ENCODE peak calls at places on chromosomes 16 and 17, in eight cellular contexts. C, T, F, J, G, L, U and N are unnamed samples.

GRCh38 chr17:4195306-4195705 is 52.3 kb downstream of the CYB5D2 start:
- DNase-seq in L (no peak), J (no peak), C (no peak), F (no peak), U (no peak), G (peak), T (no peak), N (peak)

GRCh38 chr16:2212362-2213324 is 2.0 kb upstream of the BRICD5 start:
- DNase-seq in G (no peak), F (no peak), J (peak), C (peak), L (no peak), U (no peak), T (peak), N (no peak)

GRCh38 chr16:57637020-57637419 is 8.6 kb downstream of the ADGRG1 start:
- DNase-seq in U (no peak), G (no peak), C (no peak), L (no peak), J (no peak), F (no peak), T (no peak), N (peak)

GRCh38 chr17:65743313-65743665 is 181.8 kb upstream of the AXIN2 start:
- DNase-seq in J (no peak), L (no peak), G (peak), F (no peak), T (peak), C (no peak), U (no peak), N (peak)

GRCh38 chr16:85462405-85463227 is 150.5 kb upstream of the GSE1 start:
- DNase-seq in C (peak), T (no peak), J (peak), U (no peak), F (no peak), L (no peak), G (no peak), N (no peak)

GRCh38 chr16:411576-412265 is 10.0 kb downstream of the DECR2 start:
- DNase-seq in T (no peak), F (no peak), C (no peak), G (no peak), J (no peak), L (no peak), U (no peak), N (no peak)

GRCh38 chr17:40598021-40598927 is 33.0 kb upstream of the CCR7 start:
- DNase-seq in C (peak), J (no peak), U (no peak), G (no peak), F (no peak), T (no peak), L (no peak), N (no peak)

GRCh38 chr16:24499193-24499814 is 40.1 kb upstream of the RBBP6 start:
- DNase-seq in T (peak), U (no peak), L (peak), G (peak), F (no peak), J (no peak), C (peak), N (no peak)

GRCh38 chr16:71709231-71709781 is 15.2 kb downstream of the PHLPP2 start:
- DNase-seq in J (no peak), T (peak), G (peak), L (no peak), C (no peak), F (no peak), U (no peak), N (peak)

GRCh38 chr16:53664724-53665345 is 38.8 kb downstream of the RPGRIP1L start:
- DNase-seq in J (no peak), U (no peak), T (no peak), G (peak), L (no peak), C (no peak), F (no peak), N (peak)

GRCh38 chr17:76704799-76705198 is 6.0 kb downstream of the MXRA7 start:
- DNase-seq in L (no peak), T (no peak), G (no peak), C (no peak), F (no peak), U (no peak), J (no peak), N (no peak)

GRCh38 chr16:54479546-54479945 is 193.0 kb upstream of the IRX3 start:
- DNase-seq in C (no peak), T (no peak), U (no peak), J (no peak), G (no peak), F (no peak), L (no peak), N (no peak)

GRCh38 chr17:72151565-72152391 is 31.0 kb downstream of the SOX9 start:
- DNase-seq in J (peak), U (no peak), F (no peak), G (peak), L (peak), T (peak), C (peak), N (peak)

GRCh38 chr17:17826340-17826708 is 10.5 kb downstream of the SREBF1 start:
- DNase-seq in F (no peak), U (no peak), J (no peak), G (no peak), L (no peak), C (no peak), T (no peak), N (no peak)

GRCh38 chr16:2475413-2476344 is 752 bp downstream of the TBC1D24 start:
- DNase-seq in J (peak), U (no peak), F (no peak), L (no peak), C (peak), T (no peak), G (no peak), N (no peak)

GRCh38 chr17:40304464-40304863 is 4.5 kb upstream of the RARA start:
- DNase-seq in J (no peak), U (no peak), C (no peak), L (no peak), G (peak), T (no peak), F (no peak), N (peak)

GRCh38 chr17:57908278-57908677 is 46.9 kb downstream of the CUEDC1 start:
- DNase-seq in T (no peak), G (no peak), C (no peak), F (no peak), J (no peak), L (no peak), U (no peak), N (no peak)

GRCh38 chr16:66167564-66168291 is 198.8 kb upstream of the CDH5 start:
- DNase-seq in J (no peak), C (no peak), L (no peak), U (no peak), T (peak), G (peak), F (no peak), N (peak)

GRCh38 chr17:61411114-61411943 is 11.7 kb downstream of the TBX2 start:
- DNase-seq in L (no peak), U (no peak), C (peak), T (peak), J (peak), G (peak), F (peak), N (peak)

GRCh38 chr17:50589112-50589712 is 28.7 kb downstream of the CACNA1G start:
- DNase-seq in T (no peak), F (no peak), C (no peak), L (no peak), U (no peak), J (no peak), G (peak), N (peak)

GRCh38 chr17:71633391-71633849 is 487.4 kb upstream of the SOX9 start:
- DNase-seq in C (no peak), J (no peak), U (no peak), T (peak), G (peak), L (peak), F (no peak), N (peak)

GRCh38 chr16:3946604-3947180 is 66.2 kb upstream of the CREBBP start:
- DNase-seq in C (peak), G (no peak), U (no peak), L (no peak), T (no peak), J (no peak), F (no peak), N (no peak)

GRCh38 chr17:45976755-45977505 is 22.1 kb upstream of the STH start:
- DNase-seq in G (peak), C (no peak), F (no peak), U (no peak), L (no peak), T (no peak), J (no peak), N (peak)

GRCh38 chr16:18788828-18789514 is 1.2 kb downstream of the RPS15A start:
- DNase-seq in L (no peak), J (no peak), C (no peak), U (no peak), G (no peak), T (no peak), F (no peak), N (no peak)

GRCh38 chr17:7133916-7134315 is 19.3 kb upstream of the ASGR2 start:
- DNase-seq in L (no peak), F (no peak), U (no peak), J (no peak), C (no peak), T (no peak), G (no peak), N (no peak)

GRCh38 chr16:58118801-58119508 is 10.2 kb downstream of the CFAP20 start:
- DNase-seq in U (no peak), T (no peak), G (peak), J (no peak), C (no peak), F (no peak), L (no peak), N (no peak)

GRCh38 chr16:90022209-90023077 is 3.2 kb upstream of the DBNDD1 start:
- DNase-seq in T (peak), G (peak), C (peak), F (peak), J (peak), L (peak), U (peak), N (peak)

GRCh38 chr16:81409016-81409556 is 35.5 kb upstream of the CMIP start:
- DNase-seq in C (no peak), J (no peak), F (no peak), G (no peak), T (no peak), L (no peak), U (no peak), N (no peak)

GRCh38 chr17:66777689-66778225 is 57.2 kb upstream of the CACNG5 start:
- DNase-seq in C (peak), L (no peak), U (no peak), J (no peak), G (peak), T (no peak), F (no peak), N (no peak)

GRCh38 chr16:67982011-67982696 is 1.9 kb upstream of the DPEP3 start:
- DNase-seq in J (no peak), U (no peak), C (no peak), G (no peak), F (no peak), L (no peak), T (no peak), N (no peak)

GRCh38 chr16:66278604-66279262 is 87.8 kb upstream of the CDH5 start:
- DNase-seq in U (no peak), C (no peak), J (no peak), G (no peak), T (peak), F (no peak), L (no peak), N (no peak)

GRCh38 chr17:15038656-15039055 is 226.5 kb downstream of the PMP22 start:
- DNase-seq in U (no peak), J (no peak), G (peak), C (no peak), F (no peak), T (peak), L (no peak), N (peak)

DNA sequence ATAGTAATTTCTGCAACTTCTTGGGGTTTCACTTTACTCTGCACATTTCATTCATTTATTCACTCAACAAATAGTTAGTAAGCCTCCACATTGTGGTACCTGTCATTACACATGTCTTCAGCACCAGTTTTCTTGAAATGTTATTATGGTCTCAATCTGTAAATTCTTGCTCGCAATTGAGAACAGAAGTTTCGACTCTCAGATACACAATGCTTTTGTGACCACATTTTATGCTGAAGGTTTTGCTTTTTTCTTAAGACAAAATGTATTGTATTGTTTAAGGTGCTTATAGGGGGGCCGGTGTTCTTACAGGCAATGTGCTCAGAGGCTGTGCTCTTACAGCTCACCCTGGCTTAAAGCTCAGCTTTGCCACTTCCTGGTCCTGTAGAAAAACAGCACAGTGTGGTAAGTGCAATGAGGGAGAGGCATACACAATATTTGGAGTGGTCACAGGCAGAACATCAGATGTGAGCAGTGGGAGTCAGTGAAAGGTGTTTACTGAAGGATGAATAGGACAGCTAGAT is 17.6 kb downstream of the CNTNAP4 start:
- DNase-seq in U (no peak), C (no peak), F (no peak), J (no peak), L (no peak), T (no peak), G (no peak), N (no peak)
- H3K4me3 ChIP-seq in U (no peak), C (no peak), F (no peak), J (no peak), L (no peak), T (no peak), G (no peak), N (no peak)

DNA sequence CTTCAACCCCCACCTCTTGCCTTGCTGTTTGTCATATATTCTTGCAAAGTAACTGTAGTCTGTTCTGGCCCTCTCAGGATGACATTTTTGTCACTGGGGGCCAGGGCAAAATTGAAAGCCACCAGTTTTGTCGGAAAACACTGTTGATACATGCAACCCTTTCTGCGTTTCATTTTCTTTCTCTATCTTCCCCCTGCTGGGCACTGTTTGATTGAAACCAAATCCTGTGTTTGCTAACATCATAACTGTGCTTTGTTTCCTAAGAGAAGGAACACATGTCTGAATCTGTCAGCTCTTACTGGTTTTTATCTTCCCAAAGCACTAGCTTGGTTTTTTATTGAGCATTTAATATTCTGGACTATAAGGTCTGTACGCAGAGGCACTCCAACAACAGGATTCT is 11.7 kb upstream of the CPPED1 start:
- DNase-seq in F (no peak), G (no peak), L (no peak), T (no peak), U (no peak), C (no peak), J (no peak), N (no peak)
- TF ChIP-seq CTCF in F (no peak), G (no peak), L (no peak), T (no peak), U (peak), C (no peak), J (no peak), N (no peak)

GRCh38 chr17:2566056-2566455 is 27.4 kb upstream of the PAFAH1B1 start:
- DNase-seq in L (no peak), F (no peak), G (no peak), C (no peak), T (no peak), J (no peak), U (no peak), N (no peak)

GRCh38 chr17:2571523-2572303 is 21.7 kb upstream of the PAFAH1B1 start:
- DNase-seq in C (no peak), F (no peak), J (no peak), T (no peak), U (no peak), L (no peak), G (no peak), N (no peak)
- H3K27ac ChIP-seq in C (no peak), F (no peak), J (no peak), T (no peak), U (no peak), L (no peak), G (no peak), N (no peak)

GRCh38 chr16:87461466-87461975 is 31.3 kb downstream of the ZCCHC14 start:
- DNase-seq in G (no peak), L (peak), C (peak), F (peak), U (peak), T (peak), J (peak), N (peak)

GRCh38 chr16:87463722-87464690 is 28.8 kb downstream of the ZCCHC14 start:
- DNase-seq in T (peak), F (peak), L (no peak), C (no peak), J (no peak), U (no peak), G (peak), N (no peak)

GRCh38 chr16:87465306-87465705 is 27.5 kb downstream of the ZCCHC14 start:
- DNase-seq in J (peak), C (peak), T (peak), U (peak), G (peak), L (no peak), F (peak), N (peak)

GRCh38 chr16:87466975-87467501 is 25.8 kb downstream of the ZCCHC14 start:
- DNase-seq in F (no peak), G (no peak), U (no peak), L (no peak), T (no peak), J (no peak), C (no peak), N (no peak)

DNA sequence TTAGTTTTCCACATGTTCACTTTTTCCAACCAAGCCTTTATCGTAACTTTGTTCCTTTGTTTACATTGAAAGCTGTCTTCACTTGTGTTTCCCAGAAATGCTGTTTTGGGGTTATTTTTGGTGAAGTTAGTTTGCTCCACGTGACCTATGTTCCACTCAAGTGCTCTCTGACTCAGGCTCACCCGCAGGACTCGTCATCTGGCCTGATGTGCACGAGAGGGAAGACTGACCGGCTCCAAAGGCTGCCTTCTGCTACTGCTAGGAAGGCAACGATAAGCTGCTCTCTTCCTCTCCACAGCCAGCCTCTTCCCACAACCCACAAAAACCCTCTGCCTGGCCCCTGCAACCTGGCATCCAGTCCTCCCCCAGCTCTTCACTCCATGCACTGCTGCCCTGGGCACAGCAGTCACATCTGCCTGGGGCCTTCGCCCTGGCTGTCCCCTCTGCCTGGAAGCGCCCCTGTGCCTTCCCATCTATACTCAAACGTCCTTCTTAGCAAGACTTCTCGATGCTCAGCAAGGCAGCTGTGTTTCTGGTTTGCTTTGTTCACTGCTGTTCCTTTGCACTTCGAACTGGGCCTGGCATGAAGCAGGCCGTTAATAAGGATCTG is 28.0 kb downstream of the ZCCHC14 start:
- DNase-seq in F (peak), T (peak), U (peak), J (peak), C (peak), G (peak), L (no peak), N (peak)
- H3K4me3 ChIP-seq in F (peak), T (peak), U (peak), J (no peak), C (peak), G (no peak), L (no peak), N (peak)

DNA sequence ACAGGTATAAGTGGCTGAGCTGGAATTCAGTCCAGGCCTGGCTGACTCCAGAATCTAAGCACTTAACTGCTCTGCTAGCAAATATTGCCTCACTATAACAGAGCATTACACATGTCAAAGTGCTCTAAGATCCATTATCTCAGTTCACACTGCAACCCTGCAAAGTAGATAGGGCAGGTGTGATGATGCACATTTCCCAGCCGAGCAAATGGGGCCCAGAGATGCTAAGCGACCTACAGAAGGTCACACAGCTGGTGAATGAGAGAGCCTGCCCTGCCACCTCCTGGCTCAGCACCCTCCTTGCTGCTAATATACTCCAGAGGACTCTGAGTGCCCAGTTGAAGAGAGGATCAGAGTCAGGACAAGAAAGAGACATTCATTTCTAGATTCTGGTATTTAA is 73.6 kb upstream of the CCL1 start:
- DNase-seq in T (no peak), G (no peak), F (no peak), J (no peak), U (no peak), L (no peak), C (no peak), N (no peak)
- TF ChIP-seq CTCF in T (no peak), G (no peak), F (no peak), J (no peak), U (no peak), L (no peak), C (no peak), N (no peak)

GRCh38 chr17:81332118-81332834 is 37.2 kb upstream of the SLC38A10 start:
- DNase-seq in C (no peak), T (no peak), F (no peak), J (no peak), G (no peak), U (no peak), L (no peak), N (no peak)

GRCh38 chr17:81330884-81331245 is 35.8 kb upstream of the SLC38A10 start:
- DNase-seq in F (no peak), C (no peak), U (no peak), G (no peak), T (no peak), J (no peak), L (no peak), N (no peak)

GRCh38 chr17:81329927-81330883 is 35.1 kb upstream of the SLC38A10 start:
- DNase-seq in J (no peak), T (peak), F (no peak), G (no peak), L (no peak), C (peak), U (no peak), N (no peak)

GRCh38 chr17:81332949-81333570 is 38.0 kb upstream of the SLC38A10 start:
- DNase-seq in L (no peak), J (no peak), T (no peak), F (no peak), G (no peak), C (no peak), U (no peak), N (no peak)

GRCh38 chr17:81331527-81332043 is 36.5 kb upstream of the SLC38A10 start:
- DNase-seq in C (peak), U (no peak), G (no peak), T (no peak), J (no peak), L (no peak), F (no peak), N (no peak)
- H3K27ac ChIP-seq in C (no peak), U (no peak), G (no peak), T (no peak), J (no peak), L (no peak), F (no peak), N (no peak)

GRCh38 chr16:19885456-19886060 is 910 bp upstream of the GPRC5B start:
- DNase-seq in C (peak), T (no peak), U (no peak), G (no peak), F (no peak), J (peak), L (no peak), N (no peak)
- H3K4me3 ChIP-seq in C (peak), T (peak), U (peak), G (peak), F (peak), J (no peak), L (no peak), N (peak)